ENCODE peak calls at places on chromosomes 5 and 9, in four cellular contexts. Y is NCI-H1092; J is stimulated activated CD4-positive, alpha-beta T cell treated with anti-CD3 and anti-CD28 coated beads, Interleukin-15, amount 100 ng/mL, for 24 hours; Q is colonic mucosa. B is an unnamed sample.

GRCh38 chr5:96096724-96097123 is 135.1 kb upstream of the ELL2 start:
- DNase-seq in Y (no peak), J (no peak), Q (no peak), B (no peak)

GRCh38 chr5:32714836-32715235 is 3.7 kb downstream of the NPR3 start:
- DNase-seq in Y (no peak), J (no peak), Q (no peak), B (no peak)

GRCh38 chr5:91379602-91380490 is 3.3 kb downstream of the ARRDC3 start:
- DNase-seq in Y (peak; percentile 91), J (peak; percentile 95), Q (peak; percentile 96), B (peak; percentile 94)

GRCh38 chr5:100590867-100591266 is 55.7 kb downstream of the FAM174A start:
- DNase-seq in Y (no peak), J (no peak), Q (no peak), B (no peak)

GRCh38 chr5:107952450-107952849 is 281.7 kb upstream of the EFNA5 start:
- DNase-seq in Y (no peak), J (no peak), Q (no peak), B (no peak)

GRCh38 chr5:66139313-66139712 is 4.8 kb upstream of the SREK1 start:
- DNase-seq in Y (no peak), J (no peak), Q (no peak), B (no peak)

GRCh38 chr5:142384014-142384413 is 59.2 kb upstream of the SPRY4 start:
- DNase-seq in Y (no peak), J (no peak), Q (peak; percentile 69), B (no peak)

GRCh38 chr5:147397616-147398015 is 112.3 kb downstream of the DPYSL3 start:
- DNase-seq in Y (no peak), J (no peak), Q (no peak), B (no peak)

GRCh38 chr9:132074736-132075135 is 4.9 kb downstream of the MED27 start:
- DNase-seq in Y (no peak), J (no peak), Q (no peak), B (no peak)

GRCh38 chr9:89635007-89635742 is 30.4 kb downstream of the GADD45G start:
- DNase-seq in Y (peak; percentile 84), J (no peak), Q (no peak), B (peak; percentile 86)

GRCh38 chr9:89363311-89363670 is 45.0 kb downstream of the SECISBP2 start:
- DNase-seq in Y (no peak), J (no peak), Q (no peak), B (no peak)

GRCh38 chr5:90111354-90112070 is 298.0 kb downstream of the CETN3 start:
- DNase-seq in Y (no peak), J (no peak), Q (no peak), B (no peak)

B was measured in body of pancreas.